ENCODE peak calls at places on chromosomes 11 and 22, in seven cellular contexts. W is lung, I is A549, N is IMR-90, U is PC-3, L is Peyer's patch, X is left lung. R is an unnamed sample. For H3K9me3, the result is how much of the 10 kb centered on the place peaks cover.

GRCh38 chr22:24066260-24066659 is 55.2 kb downstream of the CABIN1 start:
- DNase-seq in W (no peak), N (no peak), L (no peak), X (no peak), I (no peak), U (no peak), R (peak)

GRCh38 chr11:132099692-132100091 is 729.3 kb downstream of the NTM start:
- DNase-seq in U (peak), I (no peak), N (no peak), W (no peak), X (no peak), L (no peak), R (no peak)

GRCh38 chr11:79675081-79675480 is 234.3 kb upstream of the TENM4 start:
- DNase-seq in I (no peak), N (no peak), W (no peak), L (no peak), X (no peak), U (no peak), R (no peak)

GRCh38 chr11:2521081-2521480 is 76.3 kb downstream of the KCNQ1 start:
- DNase-seq in L (no peak), U (no peak), X (peak), N (no peak), W (no peak), I (no peak), R (no peak)

GRCh38 chr22:43295660-43296059 is 47.5 kb downstream of the SCUBE1 start:
- DNase-seq in X (no peak), I (no peak), N (no peak), L (no peak), W (no peak), U (no peak), R (no peak)

GRCh38 chr11:16604784-16605439 is 133.5 kb upstream of the C11orf58 start:
- DNase-seq in W (peak), L (no peak), N (peak), I (no peak), U (no peak), X (no peak), R (peak)

GRCh38 chr11:72985645-72986044 is 156.5 kb downstream of the FCHSD2 start:
- DNase-seq in X (no peak), U (no peak), I (no peak), N (peak), W (no peak), L (no peak), R (no peak)

GRCh38 chr11:114291847-114292680 is 4.1 kb upstream of the NNMT start:
- DNase-seq in W (no peak), I (peak), N (peak), L (no peak), X (no peak), U (peak), R (no peak)

GRCh38 chr11:36132940-36133339 is 156.3 kb downstream of the COMMD9 start:
- DNase-seq in I (no peak), L (no peak), U (peak), W (no peak), N (peak), X (no peak), R (no peak)

GRCh38 chr11:121464352-121464946 is 11.7 kb upstream of the SORL1-AS1 start:
- DNase-seq in U (peak), N (peak), X (peak), L (peak), W (peak), I (peak), R (peak)

GRCh38 chr11:127071606-127072005 is 71.0 kb upstream of the KIRREL3 start:
- DNase-seq in I (no peak), U (no peak), N (no peak), W (no peak), L (no peak), X (no peak), R (no peak)

GRCh38 chr22:22593964-22594656 is 35.0 kb upstream of the PRAME start:
- DNase-seq in W (peak), I (peak), X (no peak), N (peak), U (peak), L (peak), R (peak)
- TF ChIP-seq CTCF in W (peak), I (peak), X (peak), N (peak), U (peak), L (peak), R (peak)

GRCh38 chr22:47563406-47564157 is 801.1 kb downstream of the TBC1D22A start:
- DNase-seq in W (no peak), X (no peak), I (no peak), U (no peak), L (no peak), N (no peak), R (no peak)

GRCh38 chr22:47564651-47565050 is 802.2 kb downstream of the TBC1D22A start:
- DNase-seq in W (no peak), I (no peak), X (no peak), N (no peak), U (no peak), L (no peak), R (no peak)

GRCh38 chr22:47567126-47567730 is 804.8 kb downstream of the TBC1D22A start:
- DNase-seq in U (no peak), N (no peak), L (no peak), I (no peak), W (no peak), X (no peak), R (no peak)

GRCh38 chr22:47564158-47564450 is 801.7 kb downstream of the TBC1D22A start:
- DNase-seq in W (no peak), N (no peak), X (no peak), I (no peak), L (no peak), U (no peak), R (no peak)

GRCh38 chr22:47565607-47566006 is 803.2 kb downstream of the TBC1D22A start:
- DNase-seq in X (no peak), I (no peak), L (no peak), N (no peak), U (no peak), W (no peak), R (no peak)
- H3K9me3 ChIP-seq in X (under half), I (under half), L (under half), N (under half), U (under half), W (under half), R (under half)

GRCh38 chr11:9570313-9570712 is 3.2 kb upstream of the WEE1 start:
- DNase-seq in N (no peak), X (no peak), W (no peak), L (no peak), U (no peak), I (no peak), R (peak)
- H3K27ac ChIP-seq in N (no peak), X (peak), W (peak), L (peak), U (peak), I (peak), R (peak)

GRCh38 chr22:36171941-36172340 is 11.4 kb upstream of the APOL3 start:
- DNase-seq in W (no peak), I (no peak), X (no peak), N (no peak), L (no peak), U (no peak), R (no peak)
- TF ChIP-seq CTCF in W (no peak), I (no peak), X (no peak), N (no peak), L (no peak), U (no peak), R (no peak)

GRCh38 chr22:49677495-49677889 is 150.2 kb downstream of the BRD1 start:
- DNase-seq in N (no peak), U (no peak), X (no peak), I (no peak), W (no peak), L (no peak), R (no peak)

GRCh38 chr22:49676230-49676629 is 151.4 kb downstream of the BRD1 start:
- DNase-seq in U (no peak), L (no peak), W (no peak), I (no peak), N (no peak), X (no peak), R (no peak)

GRCh38 chr22:49676783-49677494 is 150.7 kb downstream of the BRD1 start:
- DNase-seq in X (no peak), W (no peak), U (no peak), N (no peak), I (no peak), L (no peak), R (no peak)

GRCh38 chr22:49678137-49678841 is 149.4 kb downstream of the BRD1 start:
- DNase-seq in W (no peak), I (no peak), L (no peak), X (no peak), U (no peak), N (no peak), R (no peak)

GRCh38 chr22:49678842-49679170 is 148.9 kb downstream of the BRD1 start:
- DNase-seq in W (no peak), L (no peak), X (no peak), U (no peak), N (no peak), I (no peak), R (no peak)
- H3K9me3 ChIP-seq in W (under half), L (under half), X (under half), U (under half), N (under half), I (under half), R (under half)

GRCh38 chr22:30208631-30209603 is 37.6 kb downstream of the LIF start:
- DNase-seq in I (peak), L (no peak), N (peak), X (peak), W (no peak), U (peak), R (no peak)
- H3K27ac ChIP-seq in I (peak), L (no peak), N (peak), X (peak), W (peak), U (peak), R (peak)

DNA sequence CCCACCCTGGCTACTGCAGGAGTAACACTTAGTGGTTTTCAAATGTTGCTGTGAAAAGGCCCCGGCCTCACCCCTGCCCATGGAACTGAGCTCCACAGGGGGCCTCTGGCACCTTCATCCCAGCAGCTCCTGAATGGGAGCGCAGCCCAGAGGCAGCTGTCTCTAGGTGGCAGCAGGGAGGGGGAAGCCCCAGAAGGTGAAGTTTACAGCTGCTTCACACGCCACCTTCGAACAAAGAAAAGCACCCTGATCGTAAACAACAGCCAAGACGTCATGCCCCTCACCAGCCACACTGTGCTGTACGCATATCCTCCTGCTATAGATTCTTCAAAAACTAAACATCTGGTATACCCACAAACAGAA is 105.5 kb downstream of the CTTN start:
- DNase-seq in I (no peak), L (no peak), U (no peak), X (no peak), W (no peak), N (no peak), R (no peak)
- TF ChIP-seq CTCF in I (no peak), L (no peak), U (peak), X (no peak), W (no peak), N (peak), R (no peak)

R was measured in thyroid gland.